ENCODE peak calls at places on chromosomes 6 and 20, in six cellular contexts. W is mesenteric fat pad; D is Peyer's patch; S is stimulated activated naive CD8-positive, alpha-beta T cell treated with anti-CD3 and anti-CD28 coated beads, Interleukin-15, Interleukin-2, amounts not matched to agents 100 U/mL and 50 U/mL, for 24 hours; Z is left kidney; A is left ventricle myocardium inferior. B is an unnamed sample.

GRCh38 chr20:25984933-25985332 is 288.3 kb upstream of the ZNF337 start:
- DNase-seq in W (peak; percentile 88), D (no peak), S (peak; percentile 57), Z (peak; percentile 16), A (peak; percentile 58), B (no peak)

GRCh38 chr6:160028487-160029275 is 59.8 kb downstream of the IGF2R start:
- DNase-seq in W (no peak), D (no peak), S (no peak), Z (no peak), A (no peak), B (no peak)

GRCh38 chr20:46330072-46330763 is 21.9 kb upstream of the CDH22 start:
- DNase-seq in W (no peak), D (no peak), S (no peak), Z (no peak), A (no peak), B (no peak)

GRCh38 chr6:165206798-165207197 is 102.6 kb downstream of the C6orf118 start:
- DNase-seq in W (no peak), D (no peak), S (no peak), Z (no peak), A (no peak), B (no peak)

GRCh38 chr6:163823577-163823976 is 409.1 kb downstream of the QKI start:
- DNase-seq in W (no peak), D (no peak), S (no peak), Z (no peak), A (no peak), B (no peak)

GRCh38 chr6:161422710-161423109 is 148.8 kb upstream of the AGPAT4 start:
- DNase-seq in W (no peak), D (no peak), S (no peak), Z (no peak), A (no peak), B (no peak)

GRCh38 chr20:37392441-37393195 is 46.7 kb downstream of the SRC start:
- DNase-seq in W (no peak), D (no peak), S (no peak), Z (no peak), A (no peak), B (no peak)

GRCh38 chr6:160222491-160222890 is 36.1 kb downstream of the SLC22A2 start:
- DNase-seq in W (no peak), D (no peak), S (no peak), Z (no peak), A (no peak), B (no peak)

GRCh38 chr6:147401779-147402178 is 106.7 kb upstream of the SAMD5 start:
- DNase-seq in W (no peak), D (no peak), S (no peak), Z (no peak), A (no peak), B (no peak)

GRCh38 chr6:111573118-111573883 is 32.4 kb downstream of the TRAF3IP2 start:
- DNase-seq in W (no peak), D (no peak), S (no peak), Z (peak; percentile 74), A (no peak), B (no peak)

GRCh38 chr6:90440586-90441338 is 144.1 kb upstream of the BACH2 start:
- DNase-seq in W (no peak), D (no peak), S (no peak), Z (no peak), A (no peak), B (no peak)

GRCh38 chr6:44439270-44440045 is 52.0 kb downstream of the CDC5L start:
- DNase-seq in W (no peak), D (no peak), S (no peak), Z (no peak), A (no peak), B (no peak)

GRCh38 chr20:58577139-58577806 is 62.1 kb upstream of the APCDD1L start:
- DNase-seq in W (peak; percentile 57), D (no peak), S (no peak), Z (no peak), A (no peak), B (no peak)

GRCh38 chr6:137044366-137045220 is at the start of gene IL20RA:
- DNase-seq in W (peak; percentile 90), D (no peak), S (peak; percentile 7), Z (peak; percentile 64), A (peak; percentile 20), B (peak; percentile 46)

GRCh38 chr6:106103728-106104109 is 17.6 kb downstream of the PRDM1 start:
- DNase-seq in W (no peak), D (peak; percentile 81), S (no peak), Z (no peak), A (no peak), B (peak; percentile 77)

GRCh38 chr6:113873043-113873667 is 16.0 kb downstream of the MARCKS start:
- DNase-seq in W (no peak), D (peak; percentile 92), S (peak; percentile 12), Z (no peak), A (peak; percentile 38), B (peak; percentile 76)

GRCh38 chr6:5540375-5540774 is 279.1 kb downstream of the FARS2 start:
- DNase-seq in W (no peak), D (no peak), S (no peak), Z (no peak), A (no peak), B (no peak)

GRCh38 chr6:37480951-37481597 is 18.6 kb downstream of the CCDC167 start:
- DNase-seq in W (no peak), D (peak; percentile 31), S (no peak), Z (no peak), A (no peak), B (no peak)

GRCh38 chr20:50392138-50392866 is 117.9 kb upstream of the PTPN1 start:
- DNase-seq in W (no peak), D (no peak), S (no peak), Z (no peak), A (no peak), B (no peak)

GRCh38 chr6:70531133-70531532 is 35.6 kb upstream of the SDHAF4 start:
- DNase-seq in W (no peak), D (no peak), S (no peak), Z (no peak), A (no peak), B (no peak)

GRCh38 chr20:19074828-19075516 is 137.5 kb upstream of the SLC24A3 start:
- DNase-seq in W (no peak), D (no peak), S (peak; percentile 27), Z (no peak), A (peak; percentile 19), B (no peak)